ENCODE peak calls at places on chromosomes 2 and 18, in eight cellular contexts. P, M, A, J, K, E, Y and G are unnamed samples.

GRCh38 chr2:175025946-175026345 is 20.8 kb upstream of the CHN1 start:
- DNase-seq in E (no peak), Y (no peak), M (no peak), K (no peak), A (no peak), J (no peak), P (no peak), G (no peak)

GRCh38 chr2:236378851-236379250 is 114.6 kb upstream of the ASB18 start:
- DNase-seq in M (no peak), K (no peak), E (no peak), P (no peak), J (no peak), A (no peak), Y (no peak), G (no peak)

GRCh38 chr2:241469746-241470145 is 38.6 kb downstream of the STK25 start:
- DNase-seq in M (no peak), K (no peak), A (no peak), E (no peak), Y (no peak), P (no peak), J (no peak), G (no peak)

GRCh38 chr2:54466880-54467279 is 10.8 kb downstream of the SPTBN1 start:
- DNase-seq in M (no peak), A (no peak), P (no peak), Y (peak), K (no peak), E (no peak), J (no peak), G (no peak)

GRCh38 chr2:218166791-218167190 is at the start of gene CXCR1:
- DNase-seq in P (no peak), Y (no peak), E (peak), K (no peak), J (peak), A (no peak), M (no peak), G (peak)

GRCh38 chr2:240920783-240921231 is 14.7 kb downstream of the CROCC2 start:
- DNase-seq in J (no peak), K (no peak), A (no peak), P (no peak), M (peak), Y (no peak), E (no peak), G (no peak)

GRCh38 chr2:127145255-127145899 is 38.4 kb upstream of the BIN1 start:
- DNase-seq in Y (no peak), E (no peak), A (peak), P (no peak), J (no peak), K (no peak), M (no peak), G (no peak)

GRCh38 chr2:40625849-40626248 is 174.0 kb upstream of the SLC8A1 start:
- DNase-seq in Y (no peak), E (no peak), K (no peak), A (peak), P (no peak), J (peak), M (no peak), G (no peak)

GRCh38 chr2:159088906-159089305 is 120.5 kb downstream of the TANC1 start:
- DNase-seq in A (no peak), K (no peak), M (no peak), J (no peak), P (no peak), Y (no peak), E (no peak), G (no peak)

GRCh38 chr18:38470421-38470820 is 904.8 kb upstream of the CELF4 start:
- DNase-seq in J (no peak), A (no peak), Y (no peak), P (no peak), E (no peak), M (no peak), K (no peak), G (no peak)

GRCh38 chr18:8615397-8616025 is 6.3 kb downstream of the RAB12 start:
- DNase-seq in J (peak), P (no peak), M (no peak), A (peak), Y (peak), E (no peak), K (peak), G (no peak)

GRCh38 chr2:156338578-156338977 is 6.1 kb upstream of the NR4A2 start:
- DNase-seq in J (no peak), K (no peak), E (no peak), A (no peak), P (peak), M (no peak), Y (no peak), G (no peak)

GRCh38 chr18:13934058-13934457 is 18.7 kb upstream of the MC2R start:
- DNase-seq in K (no peak), Y (no peak), E (no peak), J (no peak), M (no peak), P (no peak), A (no peak), G (no peak)

GRCh38 chr2:124898827-124899226 is 873.7 kb downstream of the CNTNAP5 start:
- DNase-seq in M (no peak), K (no peak), A (no peak), J (no peak), E (no peak), Y (no peak), P (no peak), G (no peak)

GRCh38 chr18:57230861-57231260 is 84.0 kb downstream of the BOD1L2 start:
- DNase-seq in E (no peak), K (no peak), P (no peak), Y (no peak), A (no peak), M (no peak), J (no peak), G (no peak)

GRCh38 chr2:88657131-88657530 is 29.9 kb upstream of the EIF2AK3 start:
- DNase-seq in M (no peak), K (no peak), J (no peak), Y (no peak), P (no peak), E (no peak), A (peak), G (no peak)

GRCh38 chr2:241558532-241559488 is at the start of gene BOK:
- DNase-seq in K (no peak), E (no peak), Y (peak), A (peak), J (peak), M (peak), P (peak), G (no peak)

GRCh38 chr2:54578668-54579045 is 122.5 kb downstream of the SPTBN1 start:
- DNase-seq in K (no peak), J (no peak), E (no peak), A (no peak), P (no peak), Y (no peak), M (no peak), G (no peak)

GRCh38 chr18:50819027-50819726 is 639 bp downstream of the MRO start:
- DNase-seq in A (peak), K (no peak), M (peak), J (peak), Y (no peak), E (no peak), P (peak), G (no peak)

GRCh38 chr2:240213476-240214391 is 73.3 kb upstream of the OTOS start:
- DNase-seq in E (no peak), J (no peak), A (no peak), K (no peak), Y (no peak), P (no peak), M (no peak), G (no peak)

GRCh38 chr2:138306626-138307025 is 194.9 kb upstream of the SPOPL start:
- DNase-seq in M (no peak), E (no peak), Y (no peak), P (no peak), A (no peak), K (no peak), J (no peak), G (no peak)

GRCh38 chr2:1553671-1554295 is 140.5 kb downstream of the TPO start:
- DNase-seq in A (peak), P (no peak), K (no peak), M (no peak), E (no peak), Y (no peak), J (peak), G (no peak)

GRCh38 chr2:240999001-240999791 is 778 bp downstream of the SNED1 start:
- DNase-seq in K (no peak), Y (no peak), P (no peak), E (no peak), M (peak), A (no peak), J (no peak), G (no peak)